ENCODE peak calls at places on chromosomes 1 and 21, in four cellular contexts. F is tibial nerve, V is adrenal gland, W is H9. U is an unnamed sample.
A peak's percentile ranks its signal among the peaks of the same experiment; 100 is the strongest.

GRCh38 chr1:198771562-198772153 is 132.8 kb downstream of the PTPRC start:
- DNase-seq in F (no peak), V (no peak), W (no peak), U (no peak)

GRCh38 chr1:31586376-31587327 is 10.3 kb downstream of the TINAGL1 start:
- DNase-seq in V (no peak), F (no peak), W (no peak), U (no peak)

GRCh38 chr1:40477680-40478057 is 579 bp downstream of the ZFP69 start:
- DNase-seq in F (no peak), V (no peak), W (no peak), U (no peak)

GRCh38 chr1:201610806-201611205 is 71.9 kb downstream of the NAV1 start:
- DNase-seq in F (no peak), V (no peak), W (no peak), U (no peak)

GRCh38 chr1:54547601-54548388 is at the start of gene ACOT11:
- DNase-seq in W (peak; percentile 55), F (peak; percentile 64), V (peak; percentile 85), U (no peak)

GRCh38 chr1:47675721-47676120 is 237.9 kb downstream of the FOXD2 start:
- DNase-seq in V (peak; percentile 4), F (no peak), W (peak; percentile 30), U (no peak)

GRCh38 chr1:6396998-6397397 is 3.4 kb upstream of the ACOT7 start:
- DNase-seq in W (no peak), V (no peak), F (no peak), U (no peak)

GRCh38 chr1:3469104-3469848 is 14.8 kb downstream of the ARHGEF16 start:
- DNase-seq in F (no peak), W (no peak), V (no peak), U (no peak)

GRCh38 chr21:36780861-36781260 is 81.9 kb downstream of the SIM2 start:
- DNase-seq in V (no peak), F (no peak), W (no peak), U (no peak)

GRCh38 chr1:212738330-212738729 is 38.7 kb upstream of the BATF3 start:
- DNase-seq in W (no peak), V (no peak), F (no peak), U (no peak)

GRCh38 chr1:20008391-20008841 is 29.0 kb upstream of the PLA2G2A start:
- DNase-seq in V (no peak), W (no peak), F (no peak), U (no peak)

GRCh38 chr21:16195896-16196443 is 466.2 kb downstream of the USP25 start:
- DNase-seq in F (no peak), W (no peak), V (no peak), U (no peak)

GRCh38 chr1:196302981-196303380 is 305.3 kb downstream of the KCNT2 start:
- DNase-seq in V (no peak), W (no peak), F (no peak), U (no peak)

GRCh38 chr1:165143437-165144065 is 213.0 kb downstream of the LMX1A start:
- DNase-seq in F (no peak), W (peak; percentile 35), V (peak; percentile 29), U (no peak)

GRCh38 chr1:196660912-196661311 is 9.1 kb downstream of the CFH start:
- DNase-seq in W (no peak), F (no peak), V (no peak), U (no peak)

GRCh38 chr1:23370744-23371710 is 1.4 kb upstream of the ZNF436 start:
- DNase-seq in F (no peak), W (peak; percentile 82), V (no peak), U (no peak)

GRCh38 chr1:4711191-4711915 is 56.9 kb downstream of the AJAP1 start:
- DNase-seq in F (no peak), V (no peak), W (peak; percentile 67), U (no peak)

GRCh38 chr21:33866851-33867250 is 48.8 kb downstream of the ATP5PO start:
- DNase-seq in V (no peak), W (no peak), F (no peak), U (no peak)

DNA sequence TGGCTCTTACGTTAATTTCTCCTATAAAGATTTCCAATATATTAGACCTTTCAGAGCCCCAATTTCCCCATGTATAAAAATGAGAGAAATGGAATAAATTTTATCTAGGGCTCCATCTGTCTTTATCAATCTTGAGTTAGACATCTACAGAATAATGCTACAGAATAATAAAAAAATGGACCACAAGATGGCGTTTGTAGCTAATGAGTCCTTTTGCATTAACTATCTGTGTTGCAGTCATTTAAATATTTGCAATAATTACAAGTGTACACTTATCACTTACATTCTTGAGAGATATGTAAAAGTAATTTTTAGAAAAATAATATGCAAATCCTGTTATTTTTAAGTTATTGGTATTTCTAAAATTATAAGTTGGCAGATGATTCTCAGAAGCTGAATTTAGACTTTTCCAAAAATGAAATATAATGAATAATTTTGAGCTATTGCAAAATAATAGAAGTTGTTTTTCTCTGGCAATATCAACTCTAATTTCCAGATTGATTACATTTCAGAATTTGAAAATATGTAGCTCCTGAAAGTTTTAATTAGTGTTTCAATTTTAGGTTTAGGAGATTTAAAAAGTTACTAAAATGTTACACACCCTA is 87.7 kb downstream of the SNX7 start:
- DNase-seq in V (no peak), F (no peak), W (no peak), U (no peak)
- TF ChIP-seq CTCF in V (peak; percentile 21), F (peak; percentile 27), W (peak; percentile 56), U (peak; percentile 27)

GRCh38 chr21:25342811-25343210 is 264.5 kb downstream of the MRPL39 start:
- DNase-seq in V (no peak), F (no peak), W (no peak), U (no peak)
- H3K27ac ChIP-seq in V (no peak overlapping the region), F (no peak overlapping the region), W (no peak overlapping the region), U (no peak overlapping the region)

DNA sequence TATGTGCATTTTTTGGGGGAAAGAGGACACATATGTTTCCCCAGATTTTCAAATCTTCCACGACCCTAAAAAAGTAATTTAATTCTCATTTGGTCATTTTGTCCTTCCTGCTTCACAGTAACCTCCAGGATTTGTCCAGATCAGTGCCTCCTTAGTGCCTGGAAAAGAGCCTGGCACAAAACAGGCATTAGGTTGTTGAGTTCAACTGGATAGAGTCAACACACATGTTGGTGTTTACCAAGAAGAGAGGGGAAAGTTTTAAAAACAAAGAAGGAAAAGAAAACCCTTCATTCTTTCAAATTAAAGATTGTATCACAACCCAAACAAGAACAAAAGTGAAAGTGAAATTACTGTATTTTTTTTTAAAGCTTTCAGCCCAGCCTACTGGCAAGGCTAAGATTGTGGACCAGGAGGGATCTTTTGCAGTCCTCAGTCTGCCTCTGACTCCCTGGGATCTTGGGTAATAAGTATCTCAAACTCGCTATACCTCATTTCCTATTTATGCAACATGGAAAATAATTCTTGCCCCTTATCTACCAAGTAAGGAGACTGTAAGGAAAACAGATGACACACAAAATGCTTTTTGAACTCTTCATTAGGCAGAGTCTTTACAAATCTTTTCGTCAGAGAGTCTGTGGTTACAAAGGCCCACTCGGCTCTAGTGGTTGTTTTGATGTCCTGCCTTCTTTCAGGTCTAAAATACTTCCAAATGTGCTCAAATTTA is 57.8 kb downstream of the ZNF281 start:
- DNase-seq in V (no peak), W (no peak), F (no peak), U (no peak)
- TF ChIP-seq CTCF in V (no peak), W (no peak), F (no peak), U (no peak)

DNA sequence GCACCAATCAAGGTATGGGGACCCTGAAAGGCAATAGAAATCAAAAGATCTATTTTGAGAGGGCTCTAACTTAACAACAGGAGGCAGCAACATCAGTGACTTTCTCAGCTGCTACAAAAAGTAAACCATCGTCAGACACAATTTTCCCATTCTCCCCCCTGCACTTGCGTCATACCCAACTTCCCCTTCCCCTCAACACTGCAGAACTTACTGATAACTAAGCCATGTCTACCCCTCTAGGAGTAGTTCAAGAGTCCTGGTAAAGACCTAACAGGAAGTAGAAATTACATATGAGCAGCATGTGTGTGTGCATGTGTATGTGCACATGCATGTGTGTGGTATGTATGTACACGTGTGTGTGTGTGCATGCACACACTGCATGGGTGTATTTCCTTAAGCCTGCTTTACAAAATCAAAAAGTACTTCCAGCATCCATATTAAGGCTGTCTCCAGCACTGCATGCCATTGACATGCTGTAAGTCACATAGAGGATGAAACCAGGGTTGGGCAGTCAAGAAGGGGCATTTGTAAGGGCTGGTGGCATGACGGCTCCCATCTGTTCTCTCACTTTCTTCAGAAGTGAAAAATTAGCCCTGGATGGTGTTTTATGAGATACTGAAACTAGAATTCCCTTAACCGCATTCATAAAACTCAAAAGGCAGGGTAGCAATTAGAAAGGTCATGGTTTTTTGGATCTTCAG is 460.1 kb upstream of the RUNX1 start:
- DNase-seq in V (no peak), W (no peak), F (no peak), U (no peak)
- H3K27ac ChIP-seq in V (no peak overlapping the region), W (no peak overlapping the region), F (no peak overlapping the region), U (no peak overlapping the region)

GRCh38 chr1:162876751-162877150 is 15.8 kb upstream of the CCDC190 start:
- DNase-seq in V (no peak), W (no peak), F (no peak), U (no peak)

GRCh38 chr1:162872981-162873380 is 12.0 kb upstream of the CCDC190 start:
- DNase-seq in W (no peak), F (no peak), V (no peak), U (no peak)

GRCh38 chr1:162877412-162877811 is 16.4 kb upstream of the CCDC190 start:
- DNase-seq in V (no peak), W (no peak), F (no peak), U (no peak)

GRCh38 chr1:162878000-162878596 is 17.1 kb upstream of the CCDC190 start:
- DNase-seq in F (no peak), W (peak; percentile 74), V (peak; percentile 83), U (no peak)

GRCh38 chr1:162873671-162874666 is 13.0 kb upstream of the CCDC190 start:
- DNase-seq in W (no peak), V (no peak), F (no peak), U (no peak)
- TF ChIP-seq CTCF in W (no peak), V (no peak), F (no peak), U (no peak)